ENCODE peak calls at places on chromosomes 2 and 18, in six cellular contexts. S, U, W, M, N and B are unnamed samples.

GRCh38 chr2:12197133-12197532 is 450.7 kb downstream of the LPIN1 start:
- DNase-seq in S (no peak), U (no peak), W (no peak), M (no peak), N (no peak), B (no peak)

GRCh38 chr2:160224060-160224459 is 24.0 kb upstream of the ITGB6 start:
- DNase-seq in S (no peak), U (no peak), W (no peak), M (peak), N (no peak), B (peak)

GRCh38 chr2:203873461-203873860 is 5.9 kb downstream of the CTLA4 start:
- DNase-seq in S (no peak), U (no peak), W (no peak), M (no peak), N (no peak), B (no peak)

GRCh38 chr2:196514641-196515040 is 124.9 kb upstream of the CCDC150 start:
- DNase-seq in S (no peak), U (no peak), W (no peak), M (no peak), N (no peak), B (no peak)

GRCh38 chr2:238489431-238489830 is 62.7 kb downstream of the ASB1 start:
- DNase-seq in S (no peak), U (no peak), W (no peak), M (no peak), N (no peak), B (no peak)

GRCh38 chr2:173962583-173963110 is 2.5 kb downstream of the SP3 start:
- DNase-seq in S (peak), U (no peak), W (no peak), M (no peak), N (no peak), B (peak)

GRCh38 chr2:211033765-211034164 is 477.4 kb downstream of the CPS1 start:
- DNase-seq in S (no peak), U (no peak), W (no peak), M (peak), N (no peak), B (no peak)

GRCh38 chr2:202035089-202035940 is 1.7 kb downstream of the FZD7 start:
- DNase-seq in S (no peak), U (peak), W (peak), M (no peak), N (no peak), B (peak)

GRCh38 chr2:226618875-226619605 is 180.6 kb downstream of the IRS1 start:
- DNase-seq in S (no peak), U (no peak), W (no peak), M (no peak), N (no peak), B (no peak)

GRCh38 chr18:57621252-57621607 is 406 bp downstream of the NARS1 start:
- DNase-seq in S (peak), U (no peak), W (no peak), M (peak), N (no peak), B (peak)

GRCh38 chr2:28752608-28752984 is 966 bp downstream of the PPP1CB start:
- DNase-seq in S (no peak), U (no peak), W (no peak), M (no peak), N (no peak), B (no peak)

GRCh38 chr18:11115268-11115667 is 34.1 kb downstream of the PIEZO2 start:
- DNase-seq in S (no peak), U (no peak), W (no peak), M (no peak), N (no peak), B (no peak)

GRCh38 chr2:155100261-155100660 is 401.8 kb downstream of the KCNJ3 start:
- DNase-seq in S (no peak), U (no peak), W (no peak), M (no peak), N (no peak), B (no peak)

GRCh38 chr2:230230087-230230486 is 4.6 kb downstream of the SP140 start:
- DNase-seq in S (no peak), U (no peak), W (no peak), M (no peak), N (no peak), B (no peak)

GRCh38 chr2:38123862-38124261 is 47.9 kb upstream of the CYP1B1 start:
- DNase-seq in S (no peak), U (no peak), W (no peak), M (no peak), N (no peak), B (no peak)

GRCh38 chr2:172761306-172761705 is 25.7 kb downstream of the RAPGEF4 start:
- DNase-seq in S (no peak), U (no peak), W (no peak), M (no peak), N (no peak), B (no peak)

GRCh38 chr2:128395196-128395595 is 76.5 kb upstream of the HS6ST1 start:
- DNase-seq in S (no peak), U (no peak), W (peak), M (no peak), N (no peak), B (no peak)

GRCh38 chr2:15561574-15562344 is 625 bp upstream of the NBAS start:
- DNase-seq in S (peak), U (peak), W (no peak), M (peak), N (no peak), B (peak)

GRCh38 chr2:187252063-187252462 is 196.0 kb downstream of the CALCRL start:
- DNase-seq in S (no peak), U (no peak), W (no peak), M (no peak), N (no peak), B (no peak)

GRCh38 chr2:167960089-167960747 is 287.2 kb downstream of the STK39 start:
- DNase-seq in S (no peak), U (no peak), W (no peak), M (no peak), N (no peak), B (no peak)

GRCh38 chr2:109343460-109343859 is 214.5 kb downstream of the SH3RF3 start:
- DNase-seq in S (no peak), U (no peak), W (no peak), M (no peak), N (no peak), B (no peak)

GRCh38 chr2:85801871-85802270 is 48.1 kb downstream of the ATOH8 start:
- DNase-seq in S (no peak), U (no peak), W (no peak), M (no peak), N (no peak), B (no peak)

GRCh38 chr2:213923543-213923942 is 487.3 kb upstream of the VWC2L start:
- DNase-seq in S (no peak), U (no peak), W (no peak), M (no peak), N (no peak), B (no peak)

GRCh38 chr18:67997496-67997895 is 481.0 kb upstream of the DSEL start:
- DNase-seq in S (no peak), U (no peak), W (no peak), M (no peak), N (no peak), B (no peak)

GRCh38 chr18:3189884-3190283 is 29.9 kb downstream of the MYOM1 start:
- DNase-seq in S (no peak), U (no peak), W (no peak), M (no peak), N (no peak), B (no peak)

GRCh38 chr2:176464886-176465564 is 195.8 kb downstream of the MTX2 start:
- DNase-seq in S (no peak), U (no peak), W (no peak), M (no peak), N (no peak), B (no peak)

GRCh38 chr2:989766-990467 is 39.3 kb downstream of the SNTG2 start:
- DNase-seq in S (no peak), U (no peak), W (no peak), M (no peak), N (no peak), B (no peak)

GRCh38 chr2:53827398-53828175 is 32.2 kb downstream of the GPR75 start:
- DNase-seq in S (no peak), U (no peak), W (no peak), M (no peak), N (no peak), B (no peak)

GRCh38 chr18:3595282-3596273 is 145.6 kb downstream of the TGIF1 start:
- DNase-seq in S (peak), U (peak), W (no peak), M (peak), N (peak), B (peak)

GRCh38 chr2:56168163-56168562 is 15.6 kb upstream of the CCDC85A start:
- DNase-seq in S (no peak), U (no peak), W (no peak), M (no peak), N (no peak), B (no peak)

GRCh38 chr2:156532989-156533388 is 96.8 kb downstream of the GPD2 start:
- DNase-seq in S (no peak), U (no peak), W (no peak), M (no peak), N (no peak), B (no peak)

GRCh38 chr2:203909192-203909945 is 27.2 kb upstream of the ICOS start:
- DNase-seq in S (peak), U (no peak), W (no peak), M (peak), N (no peak), B (no peak)

GRCh38 chr2:133292267-133292666 is 276.0 kb downstream of the NCKAP5 start:
- DNase-seq in S (no peak), U (no peak), W (no peak), M (no peak), N (no peak), B (no peak)

GRCh38 chr2:38505779-38506178 is 96.9 kb downstream of the HNRNPLL start:
- DNase-seq in S (no peak), U (no peak), W (peak), M (peak), N (no peak), B (no peak)

GRCh38 chr2:101638156-101638809 is 59.2 kb upstream of the MAP4K4 start:
- DNase-seq in S (no peak), U (no peak), W (no peak), M (no peak), N (no peak), B (no peak)

GRCh38 chr2:134866498-134867099 is 28.2 kb downstream of the ACMSD start:
- DNase-seq in S (no peak), U (no peak), W (no peak), M (peak), N (no peak), B (no peak)

GRCh38 chr18:64164883-64165282 is 16.0 kb upstream of the LINC00305 start:
- DNase-seq in S (no peak), U (no peak), W (no peak), M (no peak), N (no peak), B (no peak)
- TF ChIP-seq CTCF in S (no peak), U (no peak), W (no peak), M (no peak), N (no peak), B (no peak)

GRCh38 chr2:40955042-40955441 is 503.2 kb upstream of the SLC8A1 start:
- DNase-seq in S (no peak), U (no peak), W (no peak), M (no peak), N (no peak), B (no peak)

GRCh38 chr2:40955635-40956034 is 503.7 kb upstream of the SLC8A1 start:
- DNase-seq in S (peak), U (no peak), W (no peak), M (no peak), N (no peak), B (no peak)

GRCh38 chr2:40957508-40957907 is 505.6 kb upstream of the SLC8A1 start:
- DNase-seq in S (peak), U (no peak), W (no peak), M (no peak), N (no peak), B (no peak)

GRCh38 chr2:40953341-40953740 is 501.5 kb upstream of the SLC8A1 start:
- DNase-seq in S (no peak), U (no peak), W (no peak), M (no peak), N (no peak), B (no peak)
- TF ChIP-seq CTCF in S (no peak), U (no peak), W (no peak), M (no peak), N (no peak), B (no peak)

DNA sequence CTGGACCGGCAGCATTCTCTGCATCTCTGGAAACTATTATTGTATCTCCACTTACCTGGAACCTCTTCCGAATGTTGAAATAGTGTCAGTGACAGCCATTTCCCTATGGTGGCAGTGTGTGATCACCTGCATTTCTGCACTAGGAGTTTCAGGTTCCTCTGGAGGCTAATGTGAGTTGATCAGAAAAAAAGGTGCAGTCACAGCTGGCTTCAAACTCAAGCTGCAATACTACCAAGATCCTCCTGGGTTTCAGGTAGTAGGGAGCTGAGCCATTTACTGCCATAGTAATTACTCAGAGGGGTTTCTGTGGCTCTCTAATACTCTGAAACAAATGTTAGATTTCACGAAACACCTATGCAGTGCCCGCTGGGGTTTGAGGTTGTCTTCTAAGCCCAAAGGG is 183.5 kb upstream of the OSR1 start:
- DNase-seq in S (no peak), U (no peak), W (no peak), M (no peak), N (no peak), B (no peak)
- TF ChIP-seq CTCF in S (no peak), U (peak), W (no peak), M (no peak), N (no peak), B (no peak)

DNA sequence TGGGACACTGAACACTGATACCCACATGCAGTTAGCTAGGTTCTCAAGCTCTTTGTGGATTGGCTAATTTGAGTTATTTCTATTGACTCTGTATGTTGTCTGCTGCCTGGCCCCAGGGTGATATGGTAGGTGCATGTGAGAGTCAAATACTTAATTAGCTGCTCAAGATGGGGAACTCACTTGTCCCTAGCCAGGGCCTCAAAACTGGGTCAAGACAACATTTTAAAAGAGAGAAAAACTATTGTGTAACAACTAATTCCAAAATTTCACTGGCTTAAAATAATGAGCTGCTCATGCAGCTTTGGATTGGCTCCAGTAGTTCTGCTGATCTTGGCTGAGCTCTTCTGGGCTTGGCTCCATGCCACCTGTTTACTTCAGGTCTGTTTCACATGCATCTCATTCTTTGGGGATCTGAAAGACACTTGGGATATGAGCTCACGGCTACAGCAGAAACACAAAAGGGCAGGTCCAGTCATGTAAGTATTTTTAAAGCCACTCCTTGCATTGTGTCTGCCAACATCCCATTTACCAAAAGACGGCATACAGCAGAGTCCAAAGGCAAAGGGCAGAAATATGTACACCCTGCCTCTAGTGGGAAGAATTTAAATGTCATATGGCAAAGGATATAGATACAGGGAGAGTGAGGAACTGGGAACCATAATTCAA is 716.8 kb downstream of the SUCLG1 start:
- DNase-seq in S (no peak), U (no peak), W (peak), M (peak), N (no peak), B (no peak)
- TF ChIP-seq CTCF in S (no peak), U (no peak), W (no peak), M (no peak), N (no peak), B (no peak)

DNA sequence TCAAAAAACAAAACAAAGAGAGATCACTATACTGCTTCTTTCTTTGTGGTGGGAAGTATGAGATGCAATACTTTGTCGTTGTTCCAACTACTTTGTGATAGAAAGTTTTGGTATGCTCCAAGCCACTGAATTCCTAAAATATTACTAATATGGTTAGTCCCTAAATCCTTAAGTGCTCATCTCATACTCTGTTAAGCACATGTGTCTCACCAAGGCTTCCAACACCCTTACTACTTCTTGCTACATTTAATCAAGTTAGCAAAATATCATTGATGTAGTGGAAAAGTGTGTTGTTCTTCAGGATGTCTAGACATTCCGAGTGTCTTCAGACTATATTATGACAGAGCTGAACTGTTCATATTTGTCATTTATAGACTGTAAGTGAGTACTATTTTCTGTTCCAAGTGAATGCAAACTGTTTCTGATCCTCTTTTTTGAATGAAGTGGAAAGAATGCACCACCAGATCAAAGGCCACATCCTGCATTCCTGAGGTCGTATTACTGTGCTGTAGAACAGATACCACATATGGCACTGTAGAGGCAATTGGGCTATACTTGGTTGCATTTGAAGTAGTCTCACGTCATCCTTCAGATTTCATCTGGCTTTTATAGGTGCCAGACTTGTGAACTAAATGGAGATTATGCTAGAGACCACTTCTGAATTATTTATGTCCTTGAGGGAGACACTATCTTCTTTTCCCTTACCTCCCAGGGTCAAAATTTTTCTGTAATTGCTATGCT is 298.4 kb upstream of the ZNF521 start:
- DNase-seq in S (no peak), U (no peak), W (no peak), M (no peak), N (no peak), B (no peak)
- TF ChIP-seq CTCF in S (no peak), U (no peak), W (no peak), M (no peak), N (no peak), B (no peak)

GRCh38 chr18:7919565-7919964 is 352.4 kb downstream of the PTPRM start:
- DNase-seq in S (no peak), U (no peak), W (no peak), M (no peak), N (no peak), B (no peak)
- TF ChIP-seq CTCF in S (no peak), U (no peak), W (no peak), M (no peak), N (no peak), B (no peak)

GRCh38 chr2:223697921-223698645 is 95.9 kb upstream of the SCG2 start:
- DNase-seq in S (no peak), U (no peak), W (no peak), M (peak), N (no peak), B (no peak)

GRCh38 chr2:223696719-223697118 is 94.6 kb upstream of the SCG2 start:
- DNase-seq in S (no peak), U (no peak), W (no peak), M (peak), N (no peak), B (no peak)

GRCh38 chr2:223697316-223697875 is 95.2 kb upstream of the SCG2 start:
- DNase-seq in S (no peak), U (no peak), W (no peak), M (no peak), N (no peak), B (no peak)

GRCh38 chr2:223688094-223688835 is 86.1 kb upstream of the SCG2 start:
- DNase-seq in S (no peak), U (no peak), W (no peak), M (no peak), N (no peak), B (no peak)

DNA sequence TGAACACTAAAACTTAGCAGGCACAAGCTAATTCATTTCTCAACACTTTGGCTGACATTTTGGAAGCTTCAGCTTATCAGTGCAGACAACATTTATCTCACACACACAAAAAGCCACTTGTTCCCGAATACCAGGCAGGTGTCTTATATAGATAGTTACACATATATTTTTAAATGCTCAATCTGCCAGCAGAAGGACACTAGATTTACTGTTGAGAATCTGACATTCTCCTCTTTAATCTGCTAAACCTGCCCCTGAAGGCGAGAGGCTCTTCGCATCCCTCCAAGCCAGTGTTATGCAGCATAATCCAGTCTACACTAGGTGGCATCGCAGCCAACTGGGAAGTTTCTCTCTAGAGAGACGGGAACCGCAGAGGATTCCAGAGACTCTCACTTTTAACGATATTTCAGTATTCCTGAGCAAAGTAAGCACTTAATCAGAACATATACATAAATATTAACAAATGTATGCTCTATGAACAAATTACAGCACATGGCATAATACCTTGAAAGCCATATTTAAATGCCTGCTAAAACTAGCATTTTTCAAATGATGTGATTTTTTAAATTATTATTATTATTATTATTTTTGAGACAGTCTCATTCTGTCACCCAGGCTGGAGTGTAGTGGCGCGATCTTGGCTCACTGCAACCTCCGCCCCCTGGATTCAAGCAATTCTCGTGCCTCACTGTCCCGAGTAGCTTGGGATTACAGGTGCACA is 90.2 kb upstream of the SCG2 start:
- DNase-seq in S (peak), U (peak), W (no peak), M (peak), N (no peak), B (no peak)
- TF ChIP-seq CTCF in S (peak), U (peak), W (peak), M (peak), N (no peak), B (peak)

GRCh38 chr2:120849278-120849677 is 113.6 kb downstream of the GLI2 start:
- DNase-seq in S (no peak), U (no peak), W (no peak), M (no peak), N (no peak), B (no peak)

GRCh38 chr2:120852200-120852815 is 116.6 kb downstream of the GLI2 start:
- DNase-seq in S (no peak), U (peak), W (peak), M (no peak), N (no peak), B (no peak)

GRCh38 chr2:120853294-120854013 is 117.8 kb downstream of the GLI2 start:
- DNase-seq in S (no peak), U (no peak), W (peak), M (no peak), N (no peak), B (no peak)

GRCh38 chr2:120850551-120850950 is 114.9 kb downstream of the GLI2 start:
- DNase-seq in S (no peak), U (peak), W (peak), M (no peak), N (no peak), B (no peak)

GRCh38 chr2:120851116-120851773 is 115.6 kb downstream of the GLI2 start:
- DNase-seq in S (no peak), U (peak), W (peak), M (no peak), N (no peak), B (no peak)
- TF ChIP-seq CTCF in S (no peak), U (no peak), W (no peak), M (no peak), N (no peak), B (no peak)